ENCODE peak calls at places on chromosomes 7 and 10, in eight cellular contexts. O is heart right ventricle, Y is testis, W is thoracic aorta, V is spleen, X is OCI-LY7, B is lower leg skin, M is foreskin fibroblast. A is an unnamed sample.

GRCh38 chr10:77350711-77351119 is 286.9 kb downstream of the KCNMA1 start:
- DNase-seq in X (no peak), W (peak), V (no peak), B (peak), O (no peak), Y (no peak), M (peak), A (peak)

GRCh38 chr7:69104023-69104422 is 494.3 kb upstream of the AUTS2 start:
- DNase-seq in X (no peak), O (no peak), B (no peak), M (no peak), Y (no peak), W (no peak), V (no peak), A (no peak)

GRCh38 chr7:26042237-26042636 is 109.8 kb upstream of the NFE2L3 start:
- DNase-seq in M (no peak), W (no peak), Y (no peak), B (no peak), X (no peak), V (no peak), O (no peak), A (no peak)

GRCh38 chr7:113809591-113809990 is 109.2 kb downstream of the PPP1R3A start:
- DNase-seq in X (no peak), W (no peak), O (no peak), M (no peak), V (no peak), Y (no peak), B (no peak), A (peak)

GRCh38 chr7:90629306-90629918 is 33.3 kb downstream of the CDK14 start:
- DNase-seq in V (no peak), X (peak), O (no peak), W (no peak), M (peak), Y (no peak), B (no peak), A (no peak)

GRCh38 chr10:17561131-17561530 is 56.0 kb downstream of the HACD1 start:
- DNase-seq in W (no peak), M (no peak), Y (no peak), X (no peak), B (no peak), V (no peak), O (no peak), A (no peak)

GRCh38 chr10:7887417-7887816 is 69.1 kb downstream of the TAF3 start:
- DNase-seq in M (peak), X (no peak), V (no peak), W (no peak), Y (no peak), O (no peak), B (no peak), A (no peak)

GRCh38 chr7:84677386-84677785 is 482.8 kb upstream of the SEMA3A start:
- DNase-seq in X (no peak), M (no peak), W (no peak), Y (no peak), V (no peak), O (no peak), B (peak), A (no peak)

GRCh38 chr10:125130886-125131285 is 29.5 kb downstream of the CTBP2 start:
- DNase-seq in X (no peak), V (peak), W (no peak), O (no peak), B (no peak), Y (no peak), M (no peak), A (no peak)

GRCh38 chr7:112594397-112594796 is 113.6 kb downstream of the LSMEM1 start:
- DNase-seq in Y (no peak), M (peak), V (no peak), B (no peak), W (no peak), O (no peak), X (no peak), A (peak)

GRCh38 chr7:28784166-28784870 is 173.8 kb downstream of the TRIL start:
- DNase-seq in O (no peak), W (no peak), B (no peak), Y (no peak), M (no peak), X (no peak), V (no peak), A (peak)

GRCh38 chr7:5613607-5614006 is 167.9 kb downstream of the RNF216 start:
- DNase-seq in B (no peak), M (no peak), W (no peak), V (no peak), X (no peak), O (no peak), Y (no peak), A (no peak)

GRCh38 chr7:75945297-75946168 is 30.6 kb downstream of the POR start:
- DNase-seq in O (no peak), Y (no peak), B (no peak), M (peak), V (no peak), X (no peak), W (no peak), A (no peak)

GRCh38 chr7:72709909-72710308 is 118.1 kb downstream of the TYW1B start:
- DNase-seq in W (no peak), M (no peak), B (no peak), Y (no peak), V (no peak), O (no peak), X (no peak), A (no peak)

GRCh38 chr7:149261829-149262617 is at the start of gene ZNF783:
- DNase-seq in W (peak), V (peak), Y (peak), B (peak), X (peak), M (peak), O (peak), A (peak)

GRCh38 chr10:78028438-78029293 is 649 bp downstream of the POLR3A start:
- DNase-seq in M (no peak), B (no peak), X (peak), W (no peak), V (peak), Y (no peak), O (no peak), A (no peak)

GRCh38 chr7:139889186-139889871 is 60.3 kb downstream of the TBXAS1 start:
- DNase-seq in Y (no peak), V (no peak), M (peak), O (no peak), X (no peak), W (no peak), B (no peak), A (no peak)

GRCh38 chr10:124343351-124344265 is 75.1 kb downstream of the OAT start:
- DNase-seq in V (peak), Y (no peak), O (no peak), B (no peak), X (no peak), M (no peak), W (no peak), A (no peak)

GRCh38 chr7:101754432-101755159 is 62.8 kb upstream of the CUX1 start:
- DNase-seq in O (no peak), Y (no peak), B (no peak), W (no peak), X (no peak), M (peak), V (no peak), A (peak)

GRCh38 chr7:37357277-37357996 is 91.2 kb downstream of the ELMO1 start:
- DNase-seq in M (no peak), O (no peak), X (no peak), V (no peak), B (no peak), Y (no peak), W (no peak), A (no peak)

GRCh38 chr7:26950854-26951253 is 86.5 kb upstream of the SKAP2 start:
- DNase-seq in O (no peak), V (no peak), Y (no peak), M (no peak), X (no peak), W (no peak), B (no peak), A (no peak)

GRCh38 chr7:94289071-94289470 is 105.6 kb upstream of the COL1A2 start:
- DNase-seq in V (no peak), M (peak), X (peak), W (no peak), Y (peak), O (no peak), B (peak), A (peak)

GRCh38 chr10:99913831-99914235 is 95.9 kb downstream of the DNMBP start:
- DNase-seq in O (no peak), V (no peak), M (no peak), X (no peak), W (no peak), Y (no peak), B (no peak), A (peak)
- TF ChIP-seq CTCF in O (peak), V (no peak), M (no peak), X (no peak), W (no peak), Y (no peak), B (no peak), A (peak)

GRCh38 chr10:32149257-32149955 is 93.2 kb upstream of the KIF5B start:
- DNase-seq in M (peak), X (no peak), V (no peak), Y (no peak), O (no peak), W (peak), B (peak), A (peak)
- H3K4me3 ChIP-seq in M (no peak), X (no peak), V (no peak), Y (no peak), O (no peak), W (peak), B (no peak), A (no peak)

DNA sequence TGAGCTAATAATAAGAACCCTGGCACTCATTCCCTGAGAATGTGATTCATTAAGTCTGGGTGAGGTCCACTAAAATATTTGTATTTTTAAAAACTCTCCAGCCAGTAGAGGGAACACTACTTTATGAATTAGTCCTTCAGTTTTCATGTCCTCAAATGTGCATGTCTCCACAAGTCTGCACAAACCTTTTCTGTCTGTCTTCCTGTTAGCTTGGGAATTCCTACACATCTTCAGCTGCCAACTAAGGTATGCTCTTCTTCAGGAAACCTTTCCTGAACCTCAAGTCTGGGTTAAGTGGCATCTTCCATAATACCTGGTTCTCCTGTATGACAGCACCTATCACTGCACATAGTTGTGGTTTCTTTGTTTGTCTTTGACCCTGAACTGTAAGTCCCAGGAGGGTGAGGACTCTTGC is 119.6 kb upstream of the MKX start:
- DNase-seq in W (no peak), O (no peak), B (no peak), M (peak), V (no peak), Y (no peak), X (no peak), A (no peak)
- TF ChIP-seq CTCF in W (no peak), O (no peak), B (no peak), M (peak), V (no peak), Y (no peak), X (no peak), A (no peak)

DNA sequence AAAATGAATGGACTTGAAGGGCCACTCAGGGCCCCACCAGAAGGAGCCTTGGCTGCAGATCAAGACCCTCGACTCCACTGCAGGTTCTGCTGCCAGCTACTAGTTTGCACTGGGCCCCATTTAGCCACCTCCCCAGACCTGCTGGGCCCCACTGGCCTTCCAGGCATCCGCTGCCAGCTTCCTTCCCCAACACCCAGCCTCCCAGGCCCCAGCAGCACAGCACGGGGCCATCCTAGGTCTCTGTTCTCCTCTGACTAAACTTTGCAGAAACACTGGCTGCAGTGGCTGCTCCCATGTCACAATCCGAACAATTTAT is 277.4 kb upstream of the KLF14 start:
- DNase-seq in V (peak), X (no peak), Y (no peak), M (no peak), O (peak), B (no peak), W (no peak), A (no peak)
- H3K4me3 ChIP-seq in V (peak), X (no peak), Y (no peak), M (no peak), O (no peak), B (no peak), W (no peak), A (no peak)

DNA sequence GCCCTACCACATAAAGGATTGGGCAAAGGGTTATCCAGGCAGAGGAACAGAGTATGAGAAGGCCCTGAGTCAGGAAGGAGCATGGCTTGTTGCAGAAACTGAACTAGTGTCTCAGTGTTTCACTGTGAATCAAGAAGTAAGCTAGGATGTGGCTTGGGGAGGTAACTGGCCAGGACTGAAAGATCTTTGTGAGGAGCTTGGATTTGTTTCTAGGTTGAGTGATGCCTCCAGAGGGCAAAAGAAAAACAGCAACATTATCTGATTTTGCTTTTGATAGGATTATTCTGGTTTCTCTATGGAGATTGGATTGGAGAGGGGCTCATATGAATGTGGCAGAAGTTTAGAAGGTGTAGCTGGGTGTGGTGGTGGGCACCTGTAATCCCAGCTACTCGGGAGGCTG is 137.9 kb upstream of the HDAC9 start:
- DNase-seq in O (no peak), Y (no peak), M (no peak), W (no peak), B (no peak), V (no peak), X (peak), A (no peak)
- TF ChIP-seq CTCF in O (no peak), Y (no peak), M (peak), W (peak), B (no peak), V (no peak), X (peak), A (peak)

GRCh38 chr7:45698527-45699309 is 124.5 kb downstream of the ADCY1 start:
- DNase-seq in V (peak), O (no peak), Y (peak), M (no peak), X (no peak), B (no peak), W (no peak), A (no peak)
- H3K4me3 ChIP-seq in V (no peak), O (no peak), Y (no peak), M (no peak), X (no peak), B (no peak), W (no peak), A (no peak)

DNA sequence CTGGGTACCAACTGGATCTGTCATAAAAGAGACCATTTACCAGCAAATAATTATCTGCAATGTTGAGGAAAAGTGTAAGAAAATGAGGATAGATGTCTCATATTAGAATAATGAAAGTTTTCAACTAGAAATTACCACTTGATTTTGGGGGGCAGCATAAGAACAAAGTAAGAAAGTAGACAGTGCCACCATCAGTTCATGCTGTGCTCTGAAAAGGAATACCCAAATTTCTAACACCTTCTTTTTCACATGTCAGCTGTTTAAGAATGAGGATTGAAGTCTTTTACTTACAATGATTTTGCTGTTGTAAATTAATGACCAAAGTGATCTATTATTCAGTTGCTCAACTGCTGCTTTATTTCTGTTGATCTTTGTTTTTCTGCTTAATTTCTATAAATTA is 578.3 kb downstream of the ETV1 start:
- DNase-seq in M (no peak), W (no peak), O (no peak), Y (no peak), B (no peak), X (no peak), V (no peak), A (no peak)
- TF ChIP-seq CTCF in M (no peak), W (no peak), O (peak), Y (no peak), B (no peak), X (no peak), V (no peak), A (no peak)

GRCh38 chr10:341081-341740 is 206.0 kb downstream of the ZMYND11 start:
- DNase-seq in W (no peak), O (no peak), B (no peak), V (peak), X (no peak), Y (no peak), M (no peak), A (no peak)

GRCh38 chr10:339038-339391 is 203.8 kb downstream of the ZMYND11 start:
- DNase-seq in M (no peak), W (no peak), B (no peak), V (no peak), Y (no peak), O (no peak), X (no peak), A (no peak)

GRCh38 chr10:340646-341045 is 205.4 kb downstream of the ZMYND11 start:
- DNase-seq in X (no peak), V (peak), Y (no peak), O (no peak), B (no peak), W (no peak), M (no peak), A (no peak)

GRCh38 chr10:336247-336646 is 201.0 kb downstream of the ZMYND11 start:
- DNase-seq in Y (no peak), O (no peak), B (no peak), M (no peak), X (no peak), W (no peak), V (no peak), A (no peak)

GRCh38 chr10:338176-339037 is 203.2 kb downstream of the ZMYND11 start:
- DNase-seq in X (no peak), W (peak), Y (no peak), V (no peak), B (no peak), O (no peak), M (no peak), A (no peak)
- H3K4me3 ChIP-seq in X (no peak), W (peak), Y (no peak), V (no peak), B (no peak), O (no peak), M (no peak), A (no peak)

GRCh38 chr7:134553976-134554375 is 5.1 kb downstream of the AKR1B15 start:
- DNase-seq in X (peak), O (no peak), B (no peak), Y (no peak), V (no peak), M (no peak), W (no peak), A (no peak)
- TF ChIP-seq CTCF in X (peak), O (peak), B (no peak), Y (no peak), V (no peak), M (no peak), W (no peak), A (no peak)

A was measured in astrocyte of the cerebellum.